ENCODE peak calls at places on chromosomes 12 and 14, in six cellular contexts. Y is NCI-H226, N is myocyte, I is hippocampal formation, P is cardiac fibroblast, U is AG08395. Z is an unnamed sample.

GRCh38 chr12:10214131-10214876 is 1.6 kb downstream of the GABARAPL1 start:
- DNase-seq in Y (peak; percentile 71), N (peak; percentile 51), I (peak; percentile 51), P (peak; percentile 67), U (peak; percentile 24), Z (no peak)

GRCh38 chr12:57888407-57889157 is 42.1 kb upstream of the CTDSP2 start:
- DNase-seq in Y (no peak), N (peak; percentile 68), I (peak; percentile 61), P (peak; percentile 62), U (peak; percentile 42), Z (peak; percentile 83)

GRCh38 chr14:69238883-69239282 is 21.1 kb upstream of the GALNT16 start:
- DNase-seq in Y (no peak), N (peak; percentile 28), I (no peak), P (no peak), U (no peak), Z (no peak)

GRCh38 chr12:80175307-80175930 is 76.1 kb downstream of the OTOGL start:
- DNase-seq in Y (peak; percentile 77), N (no peak), I (no peak), P (no peak), U (no peak), Z (no peak)

GRCh38 chr12:117188121-117188665 is 2.1 kb downstream of the FBXO21 start:
- DNase-seq in Y (no peak), N (no peak), I (no peak), P (no peak), U (no peak), Z (no peak)

GRCh38 chr12:62194616-62195015 is 65.6 kb upstream of the USP15 start:
- DNase-seq in Y (peak; percentile 63), N (no peak), I (no peak), P (peak; percentile 19), U (peak; percentile 9), Z (no peak)

GRCh38 chr12:58888131-58888783 is 32.0 kb downstream of the LRIG3 start:
- DNase-seq in Y (peak; percentile 65), N (peak; percentile 73), I (peak; percentile 66), P (peak; percentile 93), U (peak; percentile 74), Z (no peak)

GRCh38 chr14:99792551-99793212 is 531 bp upstream of the EML1 start:
- DNase-seq in Y (no peak), N (peak; percentile 22), I (peak; percentile 26), P (peak; percentile 21), U (peak; percentile 15), Z (no peak)

GRCh38 chr12:87332987-87333761 is 696.0 kb downstream of the C12orf50 start:
- DNase-seq in Y (peak; percentile 14), N (peak; percentile 27), I (no peak), P (peak; percentile 32), U (no peak), Z (no peak)

GRCh38 chr14:22520235-22520634 is 68.8 kb downstream of the DAD1 start:
- DNase-seq in Y (peak; percentile 78), N (peak; percentile 37), I (no peak), P (peak; percentile 81), U (no peak), Z (no peak)

GRCh38 chr12:56884421-56884820 is 49.8 kb downstream of the SDR9C7 start:
- DNase-seq in Y (no peak), N (no peak), I (no peak), P (peak; percentile 4), U (peak; percentile 11), Z (no peak)

GRCh38 chr12:6241495-6241894 is 41.3 kb downstream of the CD9 start:
- DNase-seq in Y (no peak), N (peak; percentile 89), I (no peak), P (peak; percentile 17), U (no peak), Z (peak; percentile 83)

GRCh38 chr12:120639771-120640721 is at the start of gene CABP1:
- DNase-seq in Y (no peak), N (no peak), I (no peak), P (no peak), U (no peak), Z (no peak)

GRCh38 chr12:87469295-87469694 is 559.9 kb downstream of the C12orf50 start:
- DNase-seq in Y (peak; percentile 72), N (peak; percentile 11), I (no peak), P (peak; percentile 16), U (no peak), Z (no peak)

GRCh38 chr12:108750471-108751402 is 19.4 kb upstream of the CORO1C start:
- DNase-seq in Y (no peak), N (no peak), I (no peak), P (peak; percentile 44), U (peak; percentile 31), Z (no peak)

GRCh38 chr14:77980475-77981321 is 180.8 kb downstream of the ADCK1 start:
- DNase-seq in Y (no peak), N (no peak), I (no peak), P (no peak), U (no peak), Z (peak; percentile 58)

GRCh38 chr12:16385779-16386646 is 38.6 kb downstream of the MGST1 start:
- DNase-seq in Y (no peak), N (peak; percentile 88), I (peak; percentile 78), P (peak; percentile 87), U (peak; percentile 73), Z (peak; percentile 10)

GRCh38 chr14:55600784-55601561 is 21.0 kb downstream of the KTN1 start:
- DNase-seq in Y (peak; percentile 58), N (peak; percentile 46), I (no peak), P (peak; percentile 36), U (peak; percentile 49), Z (no peak)

GRCh38 chr14:22981090-22982012 is 1.0 kb downstream of the AJUBA start:
- DNase-seq in Y (no peak), N (peak; percentile 29), I (no peak), P (no peak), U (no peak), Z (no peak)

GRCh38 chr12:50195832-50196231 is 28.7 kb upstream of the CERS5 start:
- DNase-seq in Y (no peak), N (peak; percentile 89), I (no peak), P (no peak), U (peak; percentile 11), Z (no peak)

GRCh38 chr12:50647031-50647430 is 116.9 kb upstream of the ATF1 start:
- DNase-seq in Y (no peak), N (no peak), I (no peak), P (no peak), U (no peak), Z (no peak)

GRCh38 chr12:51090705-51091229 is 7.4 kb upstream of the CSRNP2 start:
- DNase-seq in Y (no peak), N (no peak), I (no peak), P (no peak), U (no peak), Z (peak; percentile 39)

GRCh38 chr14:104749111-104749649 is 3.8 kb upstream of the SIVA1 start:
- DNase-seq in Y (peak; percentile 26), N (peak; percentile 63), I (peak; percentile 62), P (no peak), U (peak; percentile 58), Z (peak; percentile 66)

GRCh38 chr12:4041191-4041885 is 168.1 kb upstream of the PARP11 start:
- DNase-seq in Y (no peak), N (no peak), I (no peak), P (no peak), U (no peak), Z (peak; percentile 36)

GRCh38 chr12:104063712-104064030 is 660 bp upstream of the HCFC2 start:
- DNase-seq in Y (no peak), N (peak; percentile 81), I (peak; percentile 18), P (no peak), U (no peak), Z (no peak)

GRCh38 chr12:53383258-53383657 is 3.3 kb downstream of the SP1 start:
- DNase-seq in Y (no peak), N (no peak), I (no peak), P (no peak), U (no peak), Z (no peak)

GRCh38 chr12:21695896-21696295 is 38.3 kb upstream of the LDHB start:
- DNase-seq in Y (no peak), N (peak; percentile 11), I (no peak), P (no peak), U (no peak), Z (no peak)